ENCODE peak calls at places on chromosome X, in six cellular contexts. S, W, B, A, Y and P are unnamed samples.

GRCh38 chrX:46903458-46904242 is 8.6 kb upstream of the JADE3 start:
- DNase-seq in B (peak), S (peak), Y (peak), W (peak), A (peak), P (peak)

GRCh38 chrX:19326567-19326966 is 17.2 kb upstream of the PDHA1 start:
- DNase-seq in W (no peak), S (no peak), Y (no peak), B (no peak), A (no peak), P (no peak)

GRCh38 chrX:67780694-67781109 is 236.9 kb downstream of the AR start:
- DNase-seq in S (peak), A (no peak), Y (peak), W (no peak), B (no peak), P (peak)

GRCh38 chrX:65644621-65645287 is 22.7 kb upstream of the MSN start:
- DNase-seq in S (peak), A (no peak), W (no peak), Y (no peak), B (peak), P (peak)

GRCh38 chrX:120690344-120690743 is 60.5 kb upstream of the C1GALT1C1 start:
- DNase-seq in B (no peak), W (no peak), S (no peak), Y (no peak), A (no peak), P (no peak)

GRCh38 chrX:115177941-115178340 is 11.3 kb upstream of the RBMXL3 start:
- DNase-seq in B (no peak), W (no peak), Y (no peak), A (no peak), S (peak), P (peak)

GRCh38 chrX:132181364-132181763 is 37.9 kb downstream of the RAP2C start:
- DNase-seq in W (no peak), Y (no peak), A (no peak), B (no peak), S (no peak), P (no peak)

GRCh38 chrX:153765138-153766079 is 1.4 kb downstream of the PLXNB3 start:
- DNase-seq in B (peak), S (peak), Y (no peak), A (no peak), W (no peak), P (peak)

GRCh38 chrX:107672955-107673378 is 44.7 kb downstream of the PRPS1 start:
- DNase-seq in A (no peak), B (peak), Y (no peak), W (peak), S (peak), P (peak)

GRCh38 chrX:15525664-15526416 is 25.2 kb downstream of the BMX start:
- DNase-seq in A (no peak), Y (no peak), W (no peak), S (no peak), B (no peak), P (no peak)

GRCh38 chrX:2463973-2464676 is 36.7 kb downstream of the DHRSX start:
- DNase-seq in B (peak), A (no peak), W (no peak), S (no peak), Y (peak), P (no peak)

GRCh38 chrX:41759817-41760216 is 35.8 kb downstream of the GPR82 start:
- DNase-seq in W (no peak), S (peak), Y (no peak), A (no peak), B (no peak), P (peak)

GRCh38 chrX:127519323-127519722 is 532.9 kb downstream of the ACTRT1 start:
- DNase-seq in Y (no peak), B (no peak), S (no peak), A (no peak), W (no peak), P (no peak)

GRCh38 chrX:152259150-152259549 is 120.8 kb upstream of the MAGEA10 start:
- DNase-seq in B (no peak), A (no peak), Y (no peak), W (no peak), S (no peak), P (no peak)

GRCh38 chrX:1031521-1032430 is 180.7 kb downstream of the CRLF2 start:
- DNase-seq in S (no peak), W (no peak), Y (no peak), A (no peak), B (peak), P (no peak)
- H4K91ac ChIP-seq in S (no peak), W (no peak), Y (no peak), A (no peak), B (no peak), P (no peak)

GRCh38 chrX:124238268-124238667 is 94.2 kb upstream of the TEX13D start:
- DNase-seq in S (no peak), A (no peak), Y (no peak), W (no peak), B (no peak), P (no peak)
- H4K91ac ChIP-seq in S (no peak), A (no peak), Y (no peak), W (no peak), B (no peak), P (no peak)

GRCh38 chrX:54446084-54446483 is 5.9 kb downstream of the TSR2 start:
- DNase-seq in W (peak), B (peak), S (no peak), Y (peak), A (no peak), P (no peak)

GRCh38 chrX:54444752-54445151 is 4.5 kb downstream of the TSR2 start:
- DNase-seq in S (no peak), Y (no peak), B (no peak), A (no peak), W (no peak), P (no peak)

GRCh38 chrX:54447461-54447860 is 7.3 kb downstream of the TSR2 start:
- DNase-seq in Y (no peak), A (no peak), W (no peak), B (peak), S (no peak), P (peak)

GRCh38 chrX:54452920-54453319 is 12.7 kb downstream of the TSR2 start:
- DNase-seq in W (no peak), Y (no peak), A (no peak), B (peak), S (peak), P (peak)

DNA sequence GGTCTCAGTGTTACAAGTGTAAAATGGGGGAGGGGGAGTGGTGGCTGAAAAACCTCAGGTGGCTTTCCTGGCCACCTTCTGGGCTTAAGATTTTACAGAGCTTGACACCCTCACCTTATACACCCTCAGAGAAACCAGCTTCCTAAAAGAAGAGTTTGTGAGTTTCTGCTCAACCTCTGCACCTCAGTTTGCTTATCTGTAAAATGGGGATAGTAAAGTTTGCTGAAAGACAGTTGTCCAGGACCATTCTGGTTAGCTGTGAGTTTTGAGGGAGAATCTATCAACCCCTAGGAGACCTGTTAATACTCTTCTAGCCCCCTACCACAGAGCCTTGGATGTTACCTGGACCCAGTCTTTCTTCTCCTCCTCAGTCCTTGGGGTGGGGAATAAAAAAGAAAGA is 9.7 kb downstream of the TSR2 start:
- DNase-seq in B (no peak), S (no peak), Y (no peak), W (no peak), A (no peak), P (no peak)
- H4K91ac ChIP-seq in B (no peak), S (no peak), Y (no peak), W (no peak), A (no peak), P (no peak)

DNA sequence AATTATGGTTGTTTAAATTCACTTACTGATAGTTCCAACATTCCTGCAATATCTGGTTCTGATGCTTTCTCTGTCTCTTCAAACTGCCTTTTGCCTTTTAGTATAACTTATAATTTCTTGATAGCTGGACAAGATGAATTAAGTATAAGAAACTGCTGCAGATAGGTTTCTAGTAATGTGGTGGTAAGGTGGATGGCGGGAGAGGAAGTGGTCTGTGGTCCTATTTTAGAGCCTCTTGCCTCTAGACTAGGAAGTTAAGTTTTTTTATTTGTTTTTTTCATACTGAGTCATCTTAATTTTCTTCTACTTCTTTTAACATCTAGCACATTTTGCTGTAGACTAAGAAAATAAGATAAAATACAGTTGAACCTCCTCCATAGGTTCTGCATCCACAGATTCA is 310.0 kb downstream of the SLITRK2 start:
- DNase-seq in S (no peak), W (no peak), A (no peak), B (no peak), Y (no peak), P (no peak)
- H4K91ac ChIP-seq in S (no peak), W (no peak), A (no peak), B (no peak), Y (no peak), P (no peak)

GRCh38 chrX:56969559-56969958 is 25.8 kb downstream of the SPIN3 start:
- DNase-seq in S (no peak), W (no peak), B (no peak), A (no peak), Y (no peak), P (no peak)
- H4K91ac ChIP-seq in S (no peak), W (no peak), B (no peak), A (no peak), Y (no peak), P (no peak)

GRCh38 chrX:83508526-83509245 is 596 bp downstream of the POU3F4 start:
- DNase-seq in A (no peak), S (no peak), B (peak), Y (no peak), W (peak), P (no peak)
- H4K91ac ChIP-seq in A (no peak), S (no peak), B (no peak), Y (no peak), W (no peak), P (no peak)

DNA sequence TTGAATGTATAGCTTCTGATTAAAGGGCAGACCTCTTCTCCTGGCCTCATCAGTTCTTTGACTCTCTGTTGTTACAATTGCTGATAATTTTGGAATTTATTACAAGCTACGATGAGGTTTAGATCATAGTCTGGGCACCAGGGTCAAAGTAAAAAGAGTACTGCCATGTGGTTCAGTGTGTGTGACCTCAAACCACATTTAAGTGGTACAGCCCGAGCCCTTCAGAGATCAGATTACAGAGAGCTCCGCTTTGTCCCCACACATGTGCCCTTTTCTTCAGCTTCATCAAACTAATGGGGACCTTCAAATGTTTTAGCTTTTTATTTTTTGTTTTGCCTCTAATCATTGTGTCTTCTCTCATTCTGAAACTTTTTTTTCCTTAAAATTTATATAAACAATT is 37.1 kb downstream of the SPANXN2 start:
- DNase-seq in B (no peak), A (no peak), Y (no peak), S (no peak), W (no peak), P (no peak)
- H4K91ac ChIP-seq in B (no peak), A (no peak), Y (no peak), S (no peak), W (no peak), P (no peak)

DNA sequence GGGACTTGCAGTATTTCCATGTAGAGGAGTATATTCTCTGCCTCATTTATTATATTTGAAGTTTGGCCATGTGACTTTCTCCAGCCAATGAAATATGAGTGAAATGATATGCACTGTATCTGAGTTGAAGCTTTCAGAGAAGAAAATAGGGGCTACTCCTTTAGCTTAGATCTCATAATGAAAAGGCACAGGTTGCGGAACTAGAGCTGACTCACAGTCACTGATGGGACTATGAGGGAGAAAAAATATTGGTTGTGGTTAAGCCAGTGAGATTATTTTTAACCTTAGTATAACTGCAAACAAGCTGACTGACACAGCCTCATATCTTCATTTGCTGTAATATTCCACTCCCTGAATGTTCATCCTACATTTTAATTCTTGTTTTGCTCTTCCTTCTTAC is 1104.3 kb downstream of the RPA4 start:
- DNase-seq in A (no peak), B (no peak), W (no peak), Y (no peak), S (no peak), P (no peak)
- H4K91ac ChIP-seq in A (no peak), B (no peak), W (no peak), Y (no peak), S (no peak), P (no peak)

GRCh38 chrX:22056235-22056634 is 24.1 kb downstream of the PHEX start:
- DNase-seq in S (no peak), W (no peak), B (no peak), A (no peak), Y (no peak), P (no peak)

GRCh38 chrX:22057667-22058066 is 25.5 kb downstream of the PHEX start:
- DNase-seq in Y (no peak), W (no peak), B (no peak), A (no peak), S (no peak), P (no peak)

GRCh38 chrX:22053486-22053885 is 21.4 kb downstream of the PHEX start:
- DNase-seq in W (no peak), S (peak), Y (no peak), A (no peak), B (no peak), P (no peak)
- H4K91ac ChIP-seq in W (no peak), S (no peak), Y (no peak), A (no peak), B (no peak), P (no peak)

DNA sequence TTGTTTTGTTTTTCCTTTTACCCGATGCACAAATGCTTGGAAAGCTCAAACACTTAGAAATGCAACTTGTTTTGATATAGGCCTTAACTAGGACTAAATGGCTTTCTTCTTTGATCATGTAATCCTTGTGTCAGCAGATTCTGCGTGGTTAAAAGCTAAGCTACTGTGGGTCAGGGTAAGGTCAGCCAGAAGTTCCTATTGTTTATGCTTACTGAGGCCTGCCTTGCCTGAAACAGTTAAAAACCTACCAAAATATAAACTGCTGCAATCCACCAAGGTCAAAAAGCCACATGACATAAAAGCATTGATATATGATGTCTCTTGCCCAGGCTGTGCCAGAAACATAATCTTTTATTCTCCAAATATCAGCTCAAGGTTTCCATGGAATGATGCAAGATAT is 223.4 kb downstream of the FAM47B start:
- DNase-seq in S (no peak), Y (no peak), B (no peak), W (no peak), A (peak), P (peak)
- H4K91ac ChIP-seq in S (no peak), Y (no peak), B (no peak), W (no peak), A (no peak), P (no peak)